ENCODE peak calls at places on chromosomes 2 and 18, in four cellular contexts. One of them, this sample, is unnamed.

GRCh38 chr2:109126501-109126860 is 2.5 kb upstream of the SH3RF3 start:
- DNase-seq in BJ: no peak
- DNase-seq in GM12878: no peak
- DNase-seq in neural progenitor cell: no peak
- DNase-seq in this sample: no peak

GRCh38 chr2:210233487-210233886 is 8.2 kb upstream of the ACADL start:
- DNase-seq in BJ: no peak
- DNase-seq in GM12878: no peak
- DNase-seq in neural progenitor cell: no peak
- DNase-seq in this sample: no peak

GRCh38 chr2:204046145-204046544 is 109.6 kb downstream of the ICOS start:
- DNase-seq in BJ: no peak
- DNase-seq in GM12878: no peak
- DNase-seq in neural progenitor cell: no peak
- DNase-seq in this sample: no peak

GRCh38 chr2:241837197-241837596 is 21.5 kb downstream of the PDCD1 start:
- DNase-seq in BJ: no peak
- DNase-seq in GM12878: no peak
- DNase-seq in neural progenitor cell: no peak
- DNase-seq in this sample: no peak

GRCh38 chr2:98085649-98086048 is 1.3 kb upstream of the VWA3B start:
- DNase-seq in BJ: no peak
- DNase-seq in GM12878: no peak
- DNase-seq in neural progenitor cell: no peak
- DNase-seq in this sample: no peak

GRCh38 chr2:234496442-234496834 is 443 bp downstream of the ARL4C start:
- DNase-seq in BJ: no peak
- DNase-seq in GM12878: no peak
- DNase-seq in neural progenitor cell: no peak
- DNase-seq in this sample: no peak

GRCh38 chr2:156666130-156666785 is 230.1 kb downstream of the GPD2 start:
- DNase-seq in BJ: no peak
- DNase-seq in GM12878: no peak
- DNase-seq in neural progenitor cell: no peak
- DNase-seq in this sample: no peak

GRCh38 chr18:3180325-3180724 is 39.4 kb downstream of the MYOM1 start:
- DNase-seq in BJ: no peak
- DNase-seq in GM12878: no peak
- DNase-seq in neural progenitor cell: peak
- DNase-seq in this sample: peak

GRCh38 chr2:133532919-133533318 is 35.3 kb downstream of the NCKAP5 start:
- DNase-seq in BJ: no peak
- DNase-seq in GM12878: no peak
- DNase-seq in neural progenitor cell: no peak
- DNase-seq in this sample: no peak

GRCh38 chr2:42944744-42945415 is 152.5 kb upstream of the HAAO start:
- DNase-seq in BJ: no peak
- DNase-seq in GM12878: no peak
- DNase-seq in neural progenitor cell: peak
- DNase-seq in this sample: no peak

GRCh38 chr2:196239622-196240587 is 68.5 kb upstream of the STK17B start:
- DNase-seq in BJ: no peak
- DNase-seq in GM12878: peak
- DNase-seq in neural progenitor cell: no peak
- DNase-seq in this sample: no peak

GRCh38 chr2:50492452-50492851 is 539.5 kb downstream of the NRXN1 start:
- DNase-seq in BJ: no peak
- DNase-seq in GM12878: peak
- DNase-seq in neural progenitor cell: peak
- DNase-seq in this sample: peak

GRCh38 chr2:66929632-66930385 is 467.3 kb upstream of the ETAA1 start:
- DNase-seq in BJ: peak
- DNase-seq in GM12878: no peak
- DNase-seq in neural progenitor cell: no peak
- DNase-seq in this sample: peak

GRCh38 chr2:26623541-26624497 is 17.3 kb downstream of the CIB4 start:
- DNase-seq in BJ: no peak
- DNase-seq in GM12878: no peak
- DNase-seq in neural progenitor cell: no peak
- DNase-seq in this sample: no peak

GRCh38 chr2:130949954-130950353 is 113.2 kb downstream of the ARHGEF4 start:
- DNase-seq in BJ: no peak
- DNase-seq in GM12878: no peak
- DNase-seq in neural progenitor cell: no peak
- DNase-seq in this sample: no peak

GRCh38 chr2:219902870-219903269 is 275.4 kb downstream of the SLC4A3 start:
- DNase-seq in BJ: no peak
- DNase-seq in GM12878: no peak
- DNase-seq in neural progenitor cell: peak
- DNase-seq in this sample: no peak

GRCh38 chr2:217806480-217806760 is 196.4 kb downstream of the TNS1 start:
- DNase-seq in BJ: no peak
- DNase-seq in GM12878: no peak
- DNase-seq in neural progenitor cell: no peak
- DNase-seq in this sample: no peak

GRCh38 chr2:47907097-47907781 is 941 bp upstream of the FBXO11 start:
- DNase-seq in BJ: no peak
- DNase-seq in GM12878: no peak
- DNase-seq in neural progenitor cell: peak
- DNase-seq in this sample: no peak

GRCh38 chr2:64831134-64831976 is 157.8 kb upstream of the SLC1A4 start:
- DNase-seq in BJ: no peak
- DNase-seq in GM12878: peak
- DNase-seq in neural progenitor cell: peak
- DNase-seq in this sample: no peak

GRCh38 chr2:117071556-117072102 is 742.9 kb upstream of the DDX18 start:
- DNase-seq in BJ: no peak
- DNase-seq in GM12878: no peak
- DNase-seq in neural progenitor cell: no peak
- DNase-seq in this sample: no peak

GRCh38 chr2:237205111-237205541 is 119.4 kb downstream of the COPS8 start:
- DNase-seq in BJ: no peak
- DNase-seq in GM12878: no peak
- DNase-seq in neural progenitor cell: no peak
- DNase-seq in this sample: no peak

GRCh38 chr2:40403233-40403841 is 48.6 kb downstream of the SLC8A1 start:
- DNase-seq in BJ: peak
- DNase-seq in GM12878: no peak
- DNase-seq in neural progenitor cell: no peak
- DNase-seq in this sample: no peak

GRCh38 chr2:224126001-224126400 is 86.9 kb upstream of the SERPINE2 start:
- DNase-seq in BJ: no peak
- DNase-seq in GM12878: no peak
- DNase-seq in neural progenitor cell: no peak
- DNase-seq in this sample: no peak

GRCh38 chr2:30736461-30737325 is 70.6 kb downstream of the CAPN13 start:
- DNase-seq in BJ: no peak
- DNase-seq in GM12878: no peak
- DNase-seq in neural progenitor cell: no peak
- DNase-seq in this sample: no peak

GRCh38 chr2:38959938-38960608 is 70.4 kb downstream of the ARHGEF33 start:
- DNase-seq in BJ: no peak
- DNase-seq in GM12878: no peak
- DNase-seq in neural progenitor cell: peak
- DNase-seq in this sample: peak
- TF ChIP-seq CTCF in BJ: no peak
- TF ChIP-seq CTCF in GM12878: no peak
- TF ChIP-seq CTCF in neural progenitor cell: no peak
- TF ChIP-seq CTCF in this sample: no peak

GRCh38 chr18:59268127-59268721 is 5.0 kb downstream of the RAX start:
- DNase-seq in BJ: no peak
- DNase-seq in GM12878: no peak
- DNase-seq in neural progenitor cell: peak
- DNase-seq in this sample: no peak
- H3K4me3 ChIP-seq in BJ: no peak
- H3K4me3 ChIP-seq in GM12878: no peak
- H3K4me3 ChIP-seq in neural progenitor cell: peak
- H3K4me3 ChIP-seq in this sample: no peak

GRCh38 chr2:63122921-63123320 is 72.3 kb downstream of the OTX1 start:
- DNase-seq in BJ: no peak
- DNase-seq in GM12878: no peak
- DNase-seq in neural progenitor cell: no peak
- DNase-seq in this sample: no peak

GRCh38 chr2:63124850-63125249 is 74.2 kb downstream of the OTX1 start:
- DNase-seq in BJ: no peak
- DNase-seq in GM12878: peak
- DNase-seq in neural progenitor cell: no peak
- DNase-seq in this sample: no peak

GRCh38 chr2:63124209-63124608 is 73.6 kb downstream of the OTX1 start:
- DNase-seq in BJ: no peak
- DNase-seq in GM12878: peak
- DNase-seq in neural progenitor cell: no peak
- DNase-seq in this sample: no peak

GRCh38 chr2:63121055-63121834 is 70.6 kb downstream of the OTX1 start:
- DNase-seq in BJ: no peak
- DNase-seq in GM12878: no peak
- DNase-seq in neural progenitor cell: no peak
- DNase-seq in this sample: no peak
- TF ChIP-seq CTCF in BJ: no peak
- TF ChIP-seq CTCF in GM12878: no peak
- TF ChIP-seq CTCF in neural progenitor cell: peak
- TF ChIP-seq CTCF in this sample: no peak

GRCh38 chr2:175002547-175003274 is 2.5 kb downstream of the CHN1 start:
- DNase-seq in BJ: no peak
- DNase-seq in GM12878: no peak
- DNase-seq in neural progenitor cell: peak
- DNase-seq in this sample: no peak
- H3K4me3 ChIP-seq in BJ: no peak
- H3K4me3 ChIP-seq in GM12878: no peak
- H3K4me3 ChIP-seq in neural progenitor cell: peak
- H3K4me3 ChIP-seq in this sample: no peak

GRCh38 chr2:124485659-124486058 is 460.6 kb downstream of the CNTNAP5 start:
- DNase-seq in BJ: no peak
- DNase-seq in GM12878: no peak
- DNase-seq in neural progenitor cell: no peak
- DNase-seq in this sample: no peak
- TF ChIP-seq CTCF in BJ: no peak
- TF ChIP-seq CTCF in GM12878: no peak
- TF ChIP-seq CTCF in neural progenitor cell: peak
- TF ChIP-seq CTCF in this sample: peak

DNA sequence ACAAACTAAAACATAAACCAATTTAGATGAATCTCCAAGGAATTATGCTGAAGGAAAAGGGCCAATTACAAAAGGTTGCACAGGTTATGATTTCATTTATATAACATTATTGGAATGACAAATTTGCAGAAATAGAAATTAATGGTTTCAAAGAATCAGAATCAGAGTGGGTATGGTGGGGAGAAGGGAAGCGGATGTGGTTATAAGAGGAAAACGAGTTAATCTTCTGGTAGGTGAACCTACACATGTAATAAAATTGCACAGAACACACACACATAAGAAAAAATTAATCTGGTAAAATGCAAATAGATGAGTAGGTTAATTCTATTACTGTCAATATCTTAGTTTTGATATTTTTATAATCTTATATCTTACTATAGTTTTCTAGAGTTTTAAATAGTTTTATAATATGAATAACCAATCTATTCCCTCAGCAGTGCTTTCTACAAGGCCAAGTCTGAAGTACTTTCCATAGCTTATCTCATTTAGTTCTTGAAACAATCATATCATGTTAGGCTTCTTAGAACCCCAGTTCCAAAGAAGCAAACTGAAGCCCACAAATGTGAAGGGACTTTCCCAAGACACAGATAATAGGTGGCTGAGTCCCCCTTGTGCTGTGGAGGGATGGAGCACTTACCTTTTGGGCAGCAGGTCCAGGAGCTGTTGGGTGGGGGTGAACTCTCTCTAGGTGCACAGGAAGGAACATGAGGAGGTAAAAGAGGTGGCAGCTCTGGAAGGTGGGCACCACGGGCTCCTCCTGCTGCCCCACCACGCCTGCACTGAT is 31.5 kb downstream of the ZNF519 start:
- DNase-seq in BJ: no peak
- DNase-seq in GM12878: no peak
- DNase-seq in neural progenitor cell: no peak
- DNase-seq in this sample: no peak
- H3K4me3 ChIP-seq in BJ: no peak
- H3K4me3 ChIP-seq in GM12878: no peak
- H3K4me3 ChIP-seq in neural progenitor cell: no peak
- H3K4me3 ChIP-seq in this sample: no peak

GRCh38 chr2:216059233-216059834 is 22.3 kb downstream of the PECR start:
- DNase-seq in BJ: no peak
- DNase-seq in GM12878: no peak
- DNase-seq in neural progenitor cell: no peak
- DNase-seq in this sample: no peak
- TF ChIP-seq CTCF in BJ: no peak
- TF ChIP-seq CTCF in GM12878: no peak
- TF ChIP-seq CTCF in neural progenitor cell: peak
- TF ChIP-seq CTCF in this sample: peak

DNA sequence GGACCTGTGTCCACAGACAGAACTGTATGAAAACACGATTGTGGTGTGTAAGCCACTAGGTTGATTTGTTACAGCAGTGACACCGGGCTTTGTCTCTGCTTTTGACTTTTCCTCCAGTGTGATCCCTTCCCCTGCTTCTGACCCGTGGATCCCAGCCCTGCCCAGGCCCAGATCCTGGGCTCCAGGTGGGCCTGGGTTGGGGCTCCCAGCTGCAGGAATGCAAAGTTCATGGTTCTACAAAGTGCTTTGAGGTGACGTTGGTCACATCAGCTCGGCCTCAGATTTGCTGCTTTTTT is 26.8 kb downstream of the HPCAL1 start:
- DNase-seq in BJ: no peak
- DNase-seq in GM12878: no peak
- DNase-seq in neural progenitor cell: no peak
- DNase-seq in this sample: no peak
- H3K4me3 ChIP-seq in BJ: no peak
- H3K4me3 ChIP-seq in GM12878: peak
- H3K4me3 ChIP-seq in neural progenitor cell: no peak
- H3K4me3 ChIP-seq in this sample: no peak